ENCODE peak calls at places on chromosomes 4 and X, in four cellular contexts. O, Y, Q and U are unnamed samples.
A peak's percentile ranks its signal among the peaks of the same experiment; 100 is the strongest.

GRCh38 chr4:110586137-110586850 is 36.6 kb downstream of the PITX2 start:
- DNase-seq in O (peak; percentile 46), Q (no peak), Y (peak; percentile 16), U (peak; percentile 87)

GRCh38 chr4:148692242-148692641 is 250.0 kb upstream of the NR3C2 start:
- DNase-seq in Y (no peak), O (no peak), Q (no peak), U (no peak)

GRCh38 chr4:111601671-111602070 is 543.6 kb upstream of the FAM241A start:
- DNase-seq in O (no peak), Q (no peak), Y (no peak), U (peak; percentile 18)

GRCh38 chr4:88101165-88101564 is 57.3 kb downstream of the ABCG2 start:
- DNase-seq in O (no peak), Q (no peak), Y (no peak), U (no peak)

GRCh38 chr4:153790962-153791551 is 2.2 kb upstream of the SFRP2 start:
- DNase-seq in O (no peak), Y (no peak), Q (peak; percentile 86), U (peak; percentile 61)

GRCh38 chr4:20598626-20599025 is 101.6 kb upstream of the PACRGL start:
- DNase-seq in Y (no peak), O (no peak), Q (no peak), U (no peak)

GRCh38 chr4:151997461-151997860 is 236.7 kb upstream of the GATB start:
- DNase-seq in Y (no peak), Q (no peak), O (no peak), U (no peak)

GRCh38 chrX:19827088-19827487 is 60.3 kb downstream of the SH3KBP1 start:
- DNase-seq in Q (no peak), Y (no peak), O (no peak), U (no peak)

GRCh38 chrX:41377624-41378023 is 43.7 kb downstream of the DDX3X start:
- DNase-seq in Q (no peak), Y (no peak), O (no peak), U (no peak)

GRCh38 chrX:109760922-109761250 is 27.8 kb upstream of the ACSL4 start:
- DNase-seq in O (no peak), Y (no peak), Q (peak; percentile 88), U (no peak)

GRCh38 chr4:1294424-1294823 is 4.7 kb downstream of the MAEA start:
- DNase-seq in O (no peak), Q (no peak), Y (no peak), U (no peak)

GRCh38 chr4:76981649-76982048 is 32.1 kb downstream of the SEPTIN11 start:
- DNase-seq in Y (no peak), Q (no peak), O (no peak), U (no peak)

GRCh38 chr4:64158648-64159326 is 250.5 kb downstream of the TECRL start:
- DNase-seq in Y (peak; percentile 48), O (peak; percentile 1), Q (peak; percentile 7), U (peak; percentile 67)

GRCh38 chr4:152780267-152780811 is 585 bp downstream of the ARFIP1 start:
- DNase-seq in Y (no peak), Q (no peak), O (no peak), U (peak; percentile 56)

GRCh38 chr4:81723927-81724587 is 252.3 kb upstream of the RASGEF1B start:
- DNase-seq in Q (no peak), Y (peak; percentile 59), O (no peak), U (no peak)

GRCh38 chrX:22538581-22538980 is 265.9 kb downstream of the CBLL2 start:
- DNase-seq in Y (no peak), O (no peak), Q (no peak), U (no peak)

GRCh38 chrX:152480269-152481212 is 29.4 kb upstream of the GABRA3 start:
- DNase-seq in O (no peak), Y (no peak), Q (peak; percentile 9), U (no peak)

GRCh38 chr4:43014266-43014665 is 121.8 kb downstream of the GRXCR1 start:
- DNase-seq in Y (peak; percentile 88), Q (no peak), O (no peak), U (no peak)

GRCh38 chr4:141473952-141474351 is 162.4 kb upstream of the IL15 start:
- DNase-seq in O (peak; percentile 64), Q (no peak), Y (no peak), U (peak; percentile 21)

GRCh38 chr4:78656968-78657445 is 105.4 kb downstream of the ANXA3 start:
- DNase-seq in O (no peak), Y (no peak), Q (no peak), U (no peak)

GRCh38 chrX:103362504-103362903 is 6.2 kb downstream of the TCEAL9 start:
- DNase-seq in Y (no peak), O (no peak), Q (no peak), U (peak; percentile 60)

GRCh38 chrX:31547416-31547815 is 475.6 kb upstream of the FTHL17 start:
- DNase-seq in Y (no peak), Q (no peak), O (no peak), U (no peak)

GRCh38 chr4:23584024-23584423 is 305.8 kb downstream of the PPARGC1A start:
- DNase-seq in O (no peak), Y (no peak), Q (no peak), U (no peak)

GRCh38 chr4:14883166-14883565 is 119.1 kb upstream of the CPEB2 start:
- DNase-seq in O (no peak), Q (no peak), Y (no peak), U (no peak)

GRCh38 chr4:41420576-41420975 is 117.4 kb upstream of the LIMCH1 start:
- DNase-seq in Y (no peak), Q (no peak), O (no peak), U (no peak)

GRCh38 chrX:118355225-118355920 is 9.5 kb downstream of the WDR44 start:
- DNase-seq in Q (no peak), Y (no peak), O (no peak), U (no peak)